ENCODE peak calls at places on chromosomes 3 and 15, in four cellular contexts. One of them, this sample, is unnamed.

GRCh38 chr3:168671091-168671490 is 575.4 kb upstream of the GOLIM4 start:
- DNase-seq in GM12878: no peak
- DNase-seq in HepG2: no peak
- DNase-seq in K562: no peak
- DNase-seq in this sample: no peak

GRCh38 chr3:53071882-53072431 is 26.1 kb upstream of the SFMBT1 start:
- DNase-seq in HepG2: no peak
- DNase-seq in GM12878: no peak
- DNase-seq in K562: peak; percentile 30
- DNase-seq in this sample: peak; percentile 6

GRCh38 chr3:138089091-138089490 is 26.3 kb downstream of the DZIP1L start:
- DNase-seq in GM12878: no peak
- DNase-seq in HepG2: peak; percentile 11
- DNase-seq in K562: no peak
- DNase-seq in this sample: no peak

GRCh38 chr3:55292360-55292759 is 194.7 kb downstream of the WNT5A start:
- DNase-seq in HepG2: no peak
- DNase-seq in K562: no peak
- DNase-seq in GM12878: no peak
- DNase-seq in this sample: peak; percentile 30

GRCh38 chr15:29859981-29860745 is 37.9 kb upstream of the TJP1 start:
- DNase-seq in K562: no peak
- DNase-seq in GM12878: no peak
- DNase-seq in HepG2: no peak
- DNase-seq in this sample: no peak

GRCh38 chr3:190044142-190044541 is 76.6 kb downstream of the P3H2 start:
- DNase-seq in K562: no peak
- DNase-seq in GM12878: no peak
- DNase-seq in HepG2: no peak
- DNase-seq in this sample: no peak

GRCh38 chr3:143301031-143301430 is 181.5 kb downstream of the CHST2 start:
- DNase-seq in HepG2: no peak
- DNase-seq in GM12878: no peak
- DNase-seq in K562: no peak
- DNase-seq in this sample: no peak

GRCh38 chr15:96502196-96502595 is 171.7 kb downstream of the NR2F2 start:
- DNase-seq in HepG2: no peak
- DNase-seq in GM12878: no peak
- DNase-seq in K562: no peak
- DNase-seq in this sample: no peak

GRCh38 chr3:71001303-71001702 is 582.2 kb downstream of the FOXP1 start:
- DNase-seq in HepG2: no peak
- DNase-seq in K562: no peak
- DNase-seq in GM12878: no peak
- DNase-seq in this sample: no peak

GRCh38 chr3:159685801-159686200 is 302.8 kb upstream of the IL12A start:
- DNase-seq in GM12878: no peak
- DNase-seq in K562: no peak
- DNase-seq in HepG2: no peak
- DNase-seq in this sample: no peak

GRCh38 chr15:42508263-42508690 is 12.8 kb downstream of the SNAP23 start:
- DNase-seq in K562: peak; percentile 22
- DNase-seq in GM12878: no peak
- DNase-seq in HepG2: no peak
- DNase-seq in this sample: no peak

GRCh38 chr3:40875581-40875980 is 323.7 kb upstream of the CTNNB1 start:
- DNase-seq in HepG2: no peak
- DNase-seq in K562: no peak
- DNase-seq in GM12878: no peak
- DNase-seq in this sample: no peak

GRCh38 chr15:75131269-75131643 is 70.4 kb upstream of the C15orf39 start:
- DNase-seq in HepG2: no peak
- DNase-seq in GM12878: no peak
- DNase-seq in K562: no peak
- DNase-seq in this sample: no peak

GRCh38 chr15:62549345-62549970 is 384.4 kb upstream of the C2CD4B start:
- DNase-seq in HepG2: peak; percentile 40
- DNase-seq in GM12878: no peak
- DNase-seq in K562: peak; percentile 45
- DNase-seq in this sample: peak; percentile 30
- TF ChIP-seq TARDBP in HepG2: no peak
- TF ChIP-seq TARDBP in GM12878: no peak
- TF ChIP-seq TARDBP in K562: no peak
- TF ChIP-seq TARDBP in this sample: no peak

DNA sequence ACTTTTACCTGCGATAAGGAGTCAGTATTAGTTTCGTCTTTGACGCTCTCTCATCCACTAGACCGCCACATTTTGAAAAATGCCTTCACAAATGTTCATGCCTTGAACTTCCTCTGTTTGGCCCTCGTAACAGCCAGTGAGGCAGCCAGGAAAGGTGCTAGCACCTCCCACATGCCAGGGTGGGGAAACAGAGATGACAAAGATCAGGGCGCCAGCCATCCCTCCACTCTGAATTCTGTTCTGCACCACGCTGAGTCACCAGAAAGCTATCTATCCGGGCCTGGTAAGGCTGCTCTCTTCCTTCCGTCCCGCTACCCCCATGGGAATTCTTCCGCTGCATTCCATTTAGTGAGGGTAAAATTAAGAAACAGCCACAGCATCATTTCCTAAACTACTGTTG is 31.3 kb upstream of the BCL2L10 start:
- DNase-seq in GM12878: no peak
- DNase-seq in HepG2: peak; percentile 63
- DNase-seq in K562: peak; percentile 22
- DNase-seq in this sample: no peak
- TF ChIP-seq TARDBP in GM12878: no peak
- TF ChIP-seq TARDBP in HepG2: no peak
- TF ChIP-seq TARDBP in K562: no peak
- TF ChIP-seq TARDBP in this sample: no peak

DNA sequence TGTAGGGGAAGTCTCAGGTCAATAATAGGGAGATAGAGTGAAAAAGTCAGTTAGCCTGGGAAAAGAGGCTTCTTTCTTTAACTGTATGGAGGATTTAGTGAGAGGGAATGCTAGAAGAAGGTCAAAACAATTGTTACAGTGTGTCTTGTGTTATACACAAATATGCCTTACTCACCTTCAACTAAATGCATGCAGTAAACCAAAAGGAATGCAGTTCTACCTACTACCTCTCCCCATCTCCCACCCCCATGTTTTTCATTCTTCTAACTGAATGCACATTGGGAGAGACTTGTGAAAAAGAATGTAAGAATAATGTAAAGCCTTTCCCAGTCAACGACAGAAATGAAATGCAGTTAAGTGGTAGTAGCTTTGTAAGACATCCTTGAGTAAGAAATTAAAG is 33.8 kb downstream of the CCDC66 start:
- DNase-seq in K562: no peak
- DNase-seq in GM12878: no peak
- DNase-seq in HepG2: no peak
- DNase-seq in this sample: no peak
- TF ChIP-seq TARDBP in K562: no peak
- TF ChIP-seq TARDBP in GM12878: no peak
- TF ChIP-seq TARDBP in HepG2: no peak
- TF ChIP-seq TARDBP in this sample: no peak

DNA sequence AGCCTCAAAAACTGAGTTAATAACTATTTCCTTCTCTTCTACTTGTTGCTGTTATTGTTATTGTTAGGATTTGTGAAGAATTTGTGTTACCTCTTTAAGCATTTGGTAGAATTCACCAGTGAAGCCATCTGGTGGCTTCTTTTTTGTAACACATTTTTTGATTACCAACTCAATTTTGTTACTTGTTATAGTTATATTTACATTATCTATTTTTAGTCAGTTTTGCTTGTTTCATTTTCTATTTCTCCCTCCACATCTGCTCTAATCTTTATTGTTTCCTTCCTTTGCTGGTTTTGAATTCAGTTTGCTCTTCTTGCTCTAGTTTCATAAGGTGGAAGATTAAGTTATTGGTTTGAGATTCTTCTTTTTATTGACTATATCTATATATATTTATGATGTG is 3.7 kb upstream of the SLC9C1 start:
- DNase-seq in HepG2: no peak
- DNase-seq in GM12878: no peak
- DNase-seq in K562: no peak
- DNase-seq in this sample: no peak
- TF ChIP-seq TARDBP in HepG2: no peak
- TF ChIP-seq TARDBP in GM12878: no peak
- TF ChIP-seq TARDBP in K562: no peak
- TF ChIP-seq TARDBP in this sample: no peak

GRCh38 chr15:77144028-77144427 is 73.1 kb upstream of the TSPAN3 start:
- DNase-seq in K562: no peak
- DNase-seq in HepG2: no peak
- DNase-seq in GM12878: no peak
- DNase-seq in this sample: no peak
- TF ChIP-seq TARDBP in K562: no peak
- TF ChIP-seq TARDBP in HepG2: no peak
- TF ChIP-seq TARDBP in GM12878: no peak
- TF ChIP-seq TARDBP in this sample: no peak

GRCh38 chr15:31342381-31342780 is 15.7 kb downstream of the KLF13 start:
- DNase-seq in HepG2: no peak
- DNase-seq in GM12878: no peak
- DNase-seq in K562: no peak
- DNase-seq in this sample: no peak

GRCh38 chr15:31341501-31342195 is 15.0 kb downstream of the KLF13 start:
- DNase-seq in K562: no peak
- DNase-seq in HepG2: no peak
- DNase-seq in GM12878: no peak
- DNase-seq in this sample: no peak

GRCh38 chr15:31343831-31344230 is 17.2 kb downstream of the KLF13 start:
- DNase-seq in HepG2: no peak
- DNase-seq in GM12878: no peak
- DNase-seq in K562: no peak
- DNase-seq in this sample: no peak

GRCh38 chr15:31344266-31344665 is 17.6 kb downstream of the KLF13 start:
- DNase-seq in GM12878: no peak
- DNase-seq in HepG2: no peak
- DNase-seq in K562: no peak
- DNase-seq in this sample: no peak

GRCh38 chr15:31342781-31343626 is 16.4 kb downstream of the KLF13 start:
- DNase-seq in K562: no peak
- DNase-seq in GM12878: no peak
- DNase-seq in HepG2: no peak
- DNase-seq in this sample: no peak
- TF ChIP-seq TARDBP in K562: no peak
- TF ChIP-seq TARDBP in GM12878: no peak
- TF ChIP-seq TARDBP in HepG2: no peak
- TF ChIP-seq TARDBP in this sample: no peak